ENCODE peak calls at places on chromosome 2, in four cellular contexts. O, P, Y and D are unnamed samples.

GRCh38 chr2:75920721-75921551 is 210.2 kb upstream of the GCFC2 start:
- DNase-seq in O (no peak), P (no peak), Y (no peak), D (no peak)

GRCh38 chr2:80546766-80547165 is 242.2 kb upstream of the LRRTM1 start:
- DNase-seq in O (no peak), P (no peak), Y (no peak), D (no peak)

GRCh38 chr2:190678444-190679162 is 29.7 kb downstream of the NAB1 start:
- DNase-seq in O (no peak), P (peak), Y (no peak), D (no peak)

GRCh38 chr2:81981616-81982015 is 1677.1 kb upstream of the LRRTM1 start:
- DNase-seq in O (no peak), P (no peak), Y (no peak), D (no peak)

GRCh38 chr2:148602918-148603561 is 41.5 kb upstream of the EPC2 start:
- DNase-seq in O (no peak), P (no peak), Y (no peak), D (no peak)

GRCh38 chr2:98155721-98156120 is 68.8 kb downstream of the VWA3B start:
- DNase-seq in O (no peak), P (no peak), Y (no peak), D (no peak)

GRCh38 chr2:64873472-64873924 is 115.7 kb upstream of the SLC1A4 start:
- DNase-seq in O (peak), P (peak), Y (peak), D (no peak)

GRCh38 chr2:134190807-134191203 is 63.1 kb upstream of the MGAT5 start:
- DNase-seq in O (no peak), P (no peak), Y (no peak), D (no peak)

GRCh38 chr2:231125272-231125671 is 430 bp upstream of the HTR2B start:
- DNase-seq in O (no peak), P (no peak), Y (no peak), D (peak)

GRCh38 chr2:33181466-33181865 is 234.7 kb downstream of the LTBP1 start:
- DNase-seq in O (no peak), P (no peak), Y (no peak), D (no peak)

GRCh38 chr2:33589444-33589843 is 9.7 kb downstream of the FAM98A start:
- DNase-seq in O (no peak), P (peak), Y (no peak), D (no peak)

GRCh38 chr2:181742908-181743722 is 62.8 kb upstream of the NEUROD1 start:
- DNase-seq in O (peak), P (peak), Y (no peak), D (no peak)

GRCh38 chr2:4980989-4981388 is 711.2 kb upstream of the SOX11 start:
- DNase-seq in O (no peak), P (no peak), Y (no peak), D (no peak)

GRCh38 chr2:191677091-191677645 is 768 bp upstream of the NABP1 start:
- DNase-seq in O (no peak), P (peak), Y (no peak), D (no peak)

GRCh38 chr2:240051697-240052096 is 1.6 kb downstream of the OR6B3 start:
- DNase-seq in O (no peak), P (no peak), Y (no peak), D (no peak)

GRCh38 chr2:169815849-169816248 is 8.9 kb downstream of the METTL5 start:
- DNase-seq in O (no peak), P (peak), Y (no peak), D (no peak)
- H3K9ac ChIP-seq in O (no peak), P (no peak), Y (no peak), D (no peak)

GRCh38 chr2:36369711-36370110 is 14.1 kb downstream of the CRIM1 start:
- DNase-seq in O (no peak), P (peak), Y (no peak), D (no peak)

GRCh38 chr2:36366491-36367120 is 11.0 kb downstream of the CRIM1 start:
- DNase-seq in O (no peak), P (peak), Y (no peak), D (no peak)

GRCh38 chr2:36369163-36369562 is 13.6 kb downstream of the CRIM1 start:
- DNase-seq in O (no peak), P (peak), Y (no peak), D (no peak)

GRCh38 chr2:36368438-36368837 is 12.9 kb downstream of the CRIM1 start:
- DNase-seq in O (no peak), P (no peak), Y (no peak), D (no peak)

DNA sequence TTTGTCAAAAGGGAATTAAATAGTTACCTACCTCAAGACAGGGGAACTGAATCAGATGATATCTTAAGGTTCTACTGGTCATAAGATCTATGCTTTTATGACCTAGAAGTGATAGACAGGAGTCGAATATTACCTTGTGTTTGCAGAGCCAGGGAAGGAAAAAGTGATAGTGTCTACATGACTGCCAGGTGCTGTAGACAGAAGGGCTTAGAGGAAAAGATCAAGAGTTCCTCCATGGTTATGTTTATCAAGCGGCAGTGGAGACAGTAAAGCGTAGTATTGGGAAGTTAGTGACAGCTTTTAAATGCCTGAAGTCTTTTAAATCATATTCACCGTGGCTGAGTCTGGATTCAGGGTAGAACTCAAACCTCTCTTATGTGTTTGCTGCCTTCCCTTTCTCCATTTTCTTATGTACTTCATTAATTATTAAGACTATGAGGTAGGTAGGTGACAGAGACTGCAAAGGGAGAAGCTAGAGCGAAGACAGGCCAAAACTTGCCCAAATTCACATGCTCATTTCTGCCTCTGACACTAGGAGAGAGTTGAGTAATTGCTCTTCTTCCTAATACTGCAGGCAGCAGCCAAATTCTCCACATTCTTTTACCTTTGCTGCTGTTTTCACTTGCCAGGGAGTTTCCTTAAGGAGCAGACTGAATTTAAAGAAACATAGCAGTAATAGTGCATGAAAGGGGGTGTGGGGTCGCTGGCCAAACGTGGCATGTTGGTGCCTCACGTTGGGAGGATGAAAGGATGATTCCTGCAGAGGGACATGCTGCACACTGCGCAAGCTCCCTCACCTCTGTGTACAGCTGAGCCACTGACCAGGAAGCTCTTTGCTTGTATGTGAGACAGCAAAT is 12.1 kb downstream of the CRIM1 start:
- DNase-seq in O (no peak), P (peak), Y (no peak), D (no peak)
- TF ChIP-seq POLR2AphosphoS5 in O (no peak), P (no peak), Y (no peak), D (no peak)

DNA sequence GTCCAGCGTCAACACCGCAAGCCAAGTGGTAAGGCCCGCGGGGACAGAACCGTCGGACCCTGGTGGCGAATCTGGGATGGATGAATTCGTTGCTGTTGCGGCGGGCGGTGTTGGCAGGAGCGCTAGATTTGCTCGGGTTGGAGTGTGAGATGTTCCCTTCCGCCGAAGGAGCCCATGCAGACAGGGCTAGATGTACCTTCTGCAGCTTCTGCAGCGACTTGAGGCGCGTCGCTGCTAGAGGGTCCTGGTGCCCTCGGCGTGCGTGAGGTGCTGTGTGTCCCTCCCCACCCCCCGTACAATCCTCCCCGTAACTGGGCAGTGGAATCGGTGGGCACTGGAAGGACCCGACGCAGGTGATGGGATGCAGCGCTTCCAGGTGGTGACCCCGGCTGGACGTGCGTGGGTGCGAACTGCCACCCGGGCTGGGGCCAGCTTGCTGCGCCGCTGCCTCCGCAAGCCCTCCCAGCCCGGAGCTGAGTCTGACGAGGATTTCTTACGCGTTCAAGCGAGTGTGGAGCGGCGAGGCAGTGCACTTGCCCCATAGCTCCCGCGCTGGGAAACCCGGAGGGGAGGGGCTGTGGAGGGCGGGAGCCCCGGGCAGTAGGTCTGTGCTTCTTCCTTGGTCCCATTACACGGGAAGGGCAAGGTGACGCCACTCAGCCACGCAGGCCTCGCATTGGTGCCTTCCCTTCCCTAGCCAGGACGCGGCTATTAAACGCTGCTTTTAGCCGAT is 34.3 kb downstream of the CHRNA1 start:
- DNase-seq in O (no peak), P (peak), Y (peak), D (no peak)
- TF ChIP-seq EZH2 in O (no peak), P (peak), Y (no peak), D (no peak)

DNA sequence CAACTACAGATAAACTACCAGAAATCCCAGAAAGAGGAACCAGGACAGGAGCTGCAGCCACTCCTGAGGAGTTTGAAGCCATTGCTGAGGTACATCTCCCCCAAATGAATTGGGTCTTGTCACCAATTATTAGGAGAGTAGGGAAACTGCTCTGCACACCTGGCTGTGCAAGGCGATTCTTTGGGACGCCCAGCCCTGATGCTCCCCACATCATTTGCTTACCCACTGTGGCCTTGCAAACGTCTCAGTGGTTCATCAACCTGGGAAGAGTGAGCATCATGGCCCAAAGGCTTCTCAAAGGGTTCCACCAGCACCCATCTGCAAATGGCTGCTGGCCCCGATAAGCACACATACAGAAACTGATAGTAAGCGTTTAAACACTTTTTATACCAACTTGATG is 21.8 kb upstream of the DCDC2C start:
- DNase-seq in O (no peak), P (no peak), Y (no peak), D (no peak)
- H3K9ac ChIP-seq in O (no peak), P (no peak), Y (no peak), D (no peak)

DNA sequence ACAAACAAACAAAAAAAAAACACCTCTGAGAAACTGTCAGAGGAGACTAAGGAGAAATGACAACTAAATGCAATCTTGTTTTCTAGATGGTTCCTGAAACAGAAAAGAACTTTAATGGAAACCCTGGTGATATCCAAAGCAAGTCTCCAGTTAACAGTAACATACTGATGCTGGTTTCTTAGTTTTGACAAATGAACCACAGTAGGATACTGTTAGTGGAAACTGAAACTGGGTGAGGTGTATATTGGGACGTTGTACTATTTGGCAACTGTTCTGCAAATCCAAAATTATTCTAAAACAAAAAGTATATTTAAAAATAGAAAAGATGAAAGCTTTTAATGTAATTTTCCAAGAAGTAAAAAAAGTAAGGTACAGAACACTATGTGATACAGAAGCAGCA is 11.4 kb downstream of the SESTD1 start:
- DNase-seq in O (no peak), P (no peak), Y (no peak), D (no peak)
- TF ChIP-seq POLR2AphosphoS5 in O (no peak), P (no peak), Y (no peak), D (no peak)

GRCh38 chr2:236160366-236161081 is 7.7 kb downstream of the GBX2 start:
- DNase-seq in O (no peak), P (no peak), Y (peak), D (no peak)
- TF ChIP-seq EZH2 in O (no peak), P (no peak), Y (peak), D (no peak)